ENCODE peak calls at places on chromosome 10, in six cellular contexts. One of them, this sample, is unnamed.

GRCh38 chr10:70584941-70585544 is 17.5 kb downstream of the PRF1 start:
- DNase-seq in IMR-90: no peak
- DNase-seq in HepG2: peak
- DNase-seq in transverse colon: no peak
- DNase-seq in A549: no peak
- DNase-seq in body of pancreas: no peak
- DNase-seq in this sample: peak

GRCh38 chr10:53314856-53315255 is 542.3 kb upstream of the MBL2 start:
- DNase-seq in IMR-90: peak
- DNase-seq in HepG2: no peak
- DNase-seq in transverse colon: no peak
- DNase-seq in A549: peak
- DNase-seq in body of pancreas: no peak
- DNase-seq in this sample: no peak

GRCh38 chr10:125027889-125028288 is 86.0 kb downstream of the ZRANB1 start:
- DNase-seq in IMR-90: no peak
- DNase-seq in HepG2: no peak
- DNase-seq in transverse colon: no peak
- DNase-seq in A549: no peak
- DNase-seq in body of pancreas: no peak
- DNase-seq in this sample: no peak

GRCh38 chr10:87605656-87606308 is 53.9 kb upstream of the PAPSS2 start:
- DNase-seq in IMR-90: no peak
- DNase-seq in HepG2: no peak
- DNase-seq in transverse colon: no peak
- DNase-seq in A549: no peak
- DNase-seq in body of pancreas: no peak
- DNase-seq in this sample: no peak

GRCh38 chr10:33669861-33670385 is 335.5 kb upstream of the NRP1 start:
- DNase-seq in IMR-90: no peak
- DNase-seq in HepG2: no peak
- DNase-seq in transverse colon: no peak
- DNase-seq in A549: no peak
- DNase-seq in body of pancreas: no peak
- DNase-seq in this sample: no peak

GRCh38 chr10:23037561-23037960 is 57.8 kb upstream of the MSRB2 start:
- DNase-seq in IMR-90: no peak
- DNase-seq in HepG2: no peak
- DNase-seq in transverse colon: no peak
- DNase-seq in A549: no peak
- DNase-seq in body of pancreas: no peak
- DNase-seq in this sample: no peak

GRCh38 chr10:86203162-86203905 is 163.3 kb downstream of the GRID1 start:
- DNase-seq in IMR-90: peak
- DNase-seq in HepG2: peak
- DNase-seq in transverse colon: no peak
- DNase-seq in A549: peak
- DNase-seq in body of pancreas: no peak
- DNase-seq in this sample: peak

GRCh38 chr10:126705131-126705530 is 34.6 kb upstream of the C10orf90 start:
- DNase-seq in IMR-90: no peak
- DNase-seq in HepG2: no peak
- DNase-seq in transverse colon: no peak
- DNase-seq in A549: no peak
- DNase-seq in body of pancreas: no peak
- DNase-seq in this sample: no peak

GRCh38 chr10:127094984-127095383 is 101.4 kb downstream of the INSYN2A start:
- DNase-seq in IMR-90: no peak
- DNase-seq in HepG2: no peak
- DNase-seq in transverse colon: no peak
- DNase-seq in A549: no peak
- DNase-seq in body of pancreas: no peak
- DNase-seq in this sample: no peak

GRCh38 chr10:91415816-91416215 is 5.7 kb downstream of the HECTD2 start:
- DNase-seq in IMR-90: no peak
- DNase-seq in HepG2: no peak
- DNase-seq in transverse colon: no peak
- DNase-seq in A549: no peak
- DNase-seq in body of pancreas: no peak
- DNase-seq in this sample: peak

GRCh38 chr10:77899080-77899477 is 27.5 kb downstream of the DLG5 start:
- DNase-seq in IMR-90: peak
- DNase-seq in HepG2: no peak
- DNase-seq in transverse colon: peak
- DNase-seq in A549: peak
- DNase-seq in body of pancreas: peak
- DNase-seq in this sample: no peak

GRCh38 chr10:102775973-102776669 is 32.4 kb downstream of the WBP1L start:
- DNase-seq in IMR-90: peak
- DNase-seq in HepG2: peak
- DNase-seq in transverse colon: peak
- DNase-seq in A549: no peak
- DNase-seq in body of pancreas: peak
- DNase-seq in this sample: no peak

GRCh38 chr10:62464308-62464707 is 90.1 kb downstream of the ZNF365 start:
- DNase-seq in IMR-90: peak
- DNase-seq in HepG2: no peak
- DNase-seq in transverse colon: no peak
- DNase-seq in A549: no peak
- DNase-seq in body of pancreas: no peak
- DNase-seq in this sample: no peak

GRCh38 chr10:100739516-100740368 is 5.6 kb upstream of the PAX2 start:
- DNase-seq in IMR-90: no peak
- DNase-seq in HepG2: peak
- DNase-seq in transverse colon: no peak
- DNase-seq in A549: peak
- DNase-seq in body of pancreas: peak
- DNase-seq in this sample: no peak
- TF ChIP-seq POLR2A in IMR-90: no peak
- TF ChIP-seq POLR2A in HepG2: no peak
- TF ChIP-seq POLR2A in transverse colon: no peak
- TF ChIP-seq POLR2A in A549: no peak
- TF ChIP-seq POLR2A in body of pancreas: no peak
- TF ChIP-seq POLR2A in this sample: no peak

GRCh38 chr10:74151057-74151878 is at the start of gene ADK:
- DNase-seq in IMR-90: peak
- DNase-seq in HepG2: peak
- DNase-seq in transverse colon: peak
- DNase-seq in A549: peak
- DNase-seq in body of pancreas: peak
- DNase-seq in this sample: peak
- TF ChIP-seq POLR2A in IMR-90: peak
- TF ChIP-seq POLR2A in HepG2: peak
- TF ChIP-seq POLR2A in transverse colon: peak
- TF ChIP-seq POLR2A in A549: peak
- TF ChIP-seq POLR2A in body of pancreas: peak
- TF ChIP-seq POLR2A in this sample: peak

GRCh38 chr10:89283988-89284475 is 17.8 kb upstream of the IFIT2 start:
- DNase-seq in IMR-90: peak
- DNase-seq in HepG2: peak
- DNase-seq in transverse colon: peak
- DNase-seq in A549: peak
- DNase-seq in body of pancreas: peak
- DNase-seq in this sample: no peak
- TF ChIP-seq POLR2A in IMR-90: no peak
- TF ChIP-seq POLR2A in HepG2: no peak
- TF ChIP-seq POLR2A in transverse colon: no peak
- TF ChIP-seq POLR2A in A549: no peak
- TF ChIP-seq POLR2A in body of pancreas: no peak
- TF ChIP-seq POLR2A in this sample: no peak

DNA sequence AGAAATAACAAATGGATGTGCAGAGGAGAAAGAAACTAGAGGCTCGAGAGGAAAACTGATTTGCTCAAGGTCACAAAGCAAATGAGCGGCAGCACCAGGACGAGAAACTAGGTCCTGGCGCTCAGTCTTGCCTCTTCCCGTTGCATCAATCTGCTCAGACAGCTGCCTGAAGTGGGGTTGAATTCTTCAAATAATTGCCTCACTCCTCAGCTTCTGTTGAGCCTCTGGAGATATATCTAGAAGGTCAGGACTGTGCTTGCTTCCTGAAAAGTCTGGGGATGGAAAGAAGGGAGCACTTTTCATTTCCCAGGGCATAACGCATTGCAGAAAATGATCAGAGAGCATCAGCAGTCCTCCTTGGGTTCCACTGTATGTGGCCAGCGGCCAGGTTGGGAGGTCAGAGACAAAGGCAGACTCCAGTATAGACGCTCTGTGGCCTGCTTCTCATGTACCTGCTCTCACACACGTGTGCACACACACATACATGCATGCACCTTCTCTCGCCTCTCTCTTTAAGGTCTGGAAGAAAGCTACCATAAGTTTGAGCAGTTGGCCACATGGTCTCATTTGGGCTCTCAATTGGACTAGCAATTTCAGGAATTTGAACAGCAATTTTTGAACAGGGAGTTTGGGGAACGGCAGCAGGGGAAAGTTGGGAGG is 83.7 kb upstream of the DUSP5 start:
- DNase-seq in IMR-90: no peak
- DNase-seq in HepG2: no peak
- DNase-seq in transverse colon: no peak
- DNase-seq in A549: peak
- DNase-seq in body of pancreas: no peak
- DNase-seq in this sample: peak
- TF ChIP-seq POLR2A in IMR-90: no peak
- TF ChIP-seq POLR2A in HepG2: no peak
- TF ChIP-seq POLR2A in transverse colon: no peak
- TF ChIP-seq POLR2A in A549: no peak
- TF ChIP-seq POLR2A in body of pancreas: no peak
- TF ChIP-seq POLR2A in this sample: no peak